ENCODE peak calls at places on chromosomes 1 and 21, in five cellular contexts. T is astrocyte of the cerebellum; C is skeletal muscle cell; B is NCI-H1436; N is stimulated activated CD4-positive, alpha-beta T cell treated with anti-CD3 and anti-CD28 coated beads, Interleukin-2, amount 100 ng/mL, for 24 hours. A is an unnamed sample.

GRCh38 chr1:223249854-223250631 is 107.0 kb upstream of the TLR5 start:
- DNase-seq in T (no peak), C (no peak), B (no peak), N (no peak), A (no peak)

GRCh38 chr21:44919913-44920693 is 596 bp downstream of the ITGB2 start:
- DNase-seq in T (no peak), C (no peak), B (no peak), N (peak; percentile 42), A (no peak)

GRCh38 chr1:117599822-117600221 is 6.0 kb upstream of the TENT5C start:
- DNase-seq in T (no peak), C (no peak), B (peak; percentile 21), N (no peak), A (no peak)

GRCh38 chr1:47449702-47450552 is 12.1 kb downstream of the FOXD2 start:
- DNase-seq in T (no peak), C (no peak), B (no peak), N (no peak), A (no peak)

GRCh38 chr1:160121388-160121787 is 5.8 kb downstream of the ATP1A2 start:
- DNase-seq in T (no peak), C (no peak), B (no peak), N (no peak), A (no peak)

GRCh38 chr1:185720633-185721272 is 13.4 kb upstream of the HMCN1 start:
- DNase-seq in T (peak; percentile 64), C (no peak), B (no peak), N (no peak), A (no peak)

GRCh38 chr1:58773406-58773840 is 10.4 kb downstream of the JUN start:
- DNase-seq in T (no peak), C (peak; percentile 92), B (peak; percentile 63), N (no peak), A (peak; percentile 20)

GRCh38 chr1:29975036-29975694 is 738.8 kb downstream of the PTPRU start:
- DNase-seq in T (peak; percentile 37), C (peak; percentile 5), B (no peak), N (no peak), A (no peak)

GRCh38 chr1:93579891-93580290 is 101.7 kb downstream of the BCAR3 start:
- DNase-seq in T (peak; percentile 83), C (peak; percentile 85), B (no peak), N (no peak), A (no peak)